ENCODE peak calls at places on chromosome 14, in eight cellular contexts. D, T, S, G, R, U, Y and Z are unnamed samples.

GRCh38 chr14:94601961-94602391 is 10.2 kb upstream of the SERPINA3 start:
- DNase-seq in S (no peak), R (no peak), D (peak; percentile 79), U (peak; percentile 91), G (peak; percentile 65), Y (peak; percentile 88), T (peak; percentile 86), Z (peak; percentile 30)

GRCh38 chr14:99423434-99423833 is 57.2 kb downstream of the SETD3 start:
- DNase-seq in Y (no peak), T (no peak), U (no peak), S (no peak), G (no peak), R (no peak), D (no peak), Z (no peak)

GRCh38 chr14:77059276-77059934 is 30.9 kb upstream of the IRF2BPL start:
- DNase-seq in D (peak; percentile 68), G (peak; percentile 93), S (peak; percentile 34), R (no peak), U (no peak), Y (no peak), T (peak; percentile 49), Z (peak; percentile 36)

GRCh38 chr14:32345311-32345771 is 16.2 kb downstream of the AKAP6 start:
- DNase-seq in R (no peak), S (no peak), U (no peak), Y (no peak), T (peak; percentile 74), G (peak; percentile 16), D (no peak), Z (no peak)

GRCh38 chr14:104284107-104284592 is 145.8 kb downstream of the KIF26A start:
- DNase-seq in G (no peak), U (no peak), T (no peak), D (peak; percentile 4), S (peak; percentile 36), Y (peak; percentile 28), R (no peak), Z (no peak)

GRCh38 chr14:67409461-67409860 is 2.5 kb downstream of the PLEK2 start:
- DNase-seq in U (no peak), D (no peak), G (no peak), T (peak; percentile 50), Y (no peak), S (no peak), R (no peak), Z (no peak)

GRCh38 chr14:72550513-72550912 is 343.4 kb downstream of the DPF3 start:
- DNase-seq in Y (no peak), T (peak; percentile 55), D (no peak), R (no peak), G (no peak), S (no peak), U (no peak), Z (no peak)

GRCh38 chr14:77302926-77303325 is 17.8 kb downstream of the POMT2 start:
- DNase-seq in U (no peak), T (peak; percentile 80), Y (no peak), G (peak; percentile 78), R (no peak), D (no peak), S (no peak), Z (no peak)

GRCh38 chr14:45185110-45185814 is 49.5 kb downstream of the FANCM start:
- DNase-seq in Y (no peak), T (no peak), S (no peak), D (no peak), U (no peak), R (no peak), G (no peak), Z (no peak)

GRCh38 chr14:91108941-91109611 is 4.8 kb upstream of the DGLUCY start:
- DNase-seq in U (peak; percentile 60), T (peak; percentile 29), Y (no peak), D (no peak), S (no peak), R (peak; percentile 52), G (no peak), Z (no peak)

GRCh38 chr14:60744566-60744965 is 10.0 kb downstream of the MNAT1 start:
- DNase-seq in G (no peak), Y (no peak), S (no peak), R (no peak), T (peak; percentile 64), U (no peak), D (no peak), Z (no peak)

GRCh38 chr14:69043007-69043444 is 63.9 kb upstream of the ACTN1 start:
- DNase-seq in T (no peak), D (peak; percentile 44), U (no peak), R (peak; percentile 58), G (no peak), Y (peak; percentile 93), S (no peak), Z (no peak)

GRCh38 chr14:98122527-98122926 is 1149.5 kb downstream of the BCL11B start:
- DNase-seq in G (no peak), Y (no peak), U (no peak), D (no peak), S (no peak), R (no peak), T (no peak), Z (no peak)

GRCh38 chr14:36654185-36655053 is 7.2 kb upstream of the PAX9 start:
- DNase-seq in D (no peak), T (no peak), R (no peak), U (no peak), Y (no peak), G (peak; percentile 57), S (peak; percentile 63), Z (no peak)

GRCh38 chr14:74231784-74232183 is 7.5 kb upstream of the VSX2 start:
- DNase-seq in Y (no peak), U (no peak), R (no peak), T (no peak), S (no peak), G (no peak), D (no peak), Z (no peak)

GRCh38 chr14:52313493-52313881 is 625 bp upstream of the PTGER2 start:
- DNase-seq in R (no peak), T (no peak), Y (no peak), S (no peak), U (no peak), G (no peak), D (no peak), Z (no peak)

GRCh38 chr14:52315355-52315718 is 1.2 kb downstream of the PTGER2 start:
- DNase-seq in R (no peak), Y (no peak), U (no peak), T (no peak), D (no peak), G (peak; percentile 6), S (peak; percentile 23), Z (no peak)

GRCh38 chr14:52313903-52314481 is at the start of gene PTGER2:
- DNase-seq in U (peak; percentile 84), G (peak; percentile 49), R (peak; percentile 60), T (peak; percentile 93), D (peak; percentile 88), Y (peak; percentile 88), S (peak; percentile 78), Z (no peak)

GRCh38 chr14:52312872-52313492 is 1.1 kb upstream of the PTGER2 start:
- DNase-seq in D (no peak), R (no peak), T (no peak), U (no peak), G (no peak), S (no peak), Y (no peak), Z (no peak)

DNA sequence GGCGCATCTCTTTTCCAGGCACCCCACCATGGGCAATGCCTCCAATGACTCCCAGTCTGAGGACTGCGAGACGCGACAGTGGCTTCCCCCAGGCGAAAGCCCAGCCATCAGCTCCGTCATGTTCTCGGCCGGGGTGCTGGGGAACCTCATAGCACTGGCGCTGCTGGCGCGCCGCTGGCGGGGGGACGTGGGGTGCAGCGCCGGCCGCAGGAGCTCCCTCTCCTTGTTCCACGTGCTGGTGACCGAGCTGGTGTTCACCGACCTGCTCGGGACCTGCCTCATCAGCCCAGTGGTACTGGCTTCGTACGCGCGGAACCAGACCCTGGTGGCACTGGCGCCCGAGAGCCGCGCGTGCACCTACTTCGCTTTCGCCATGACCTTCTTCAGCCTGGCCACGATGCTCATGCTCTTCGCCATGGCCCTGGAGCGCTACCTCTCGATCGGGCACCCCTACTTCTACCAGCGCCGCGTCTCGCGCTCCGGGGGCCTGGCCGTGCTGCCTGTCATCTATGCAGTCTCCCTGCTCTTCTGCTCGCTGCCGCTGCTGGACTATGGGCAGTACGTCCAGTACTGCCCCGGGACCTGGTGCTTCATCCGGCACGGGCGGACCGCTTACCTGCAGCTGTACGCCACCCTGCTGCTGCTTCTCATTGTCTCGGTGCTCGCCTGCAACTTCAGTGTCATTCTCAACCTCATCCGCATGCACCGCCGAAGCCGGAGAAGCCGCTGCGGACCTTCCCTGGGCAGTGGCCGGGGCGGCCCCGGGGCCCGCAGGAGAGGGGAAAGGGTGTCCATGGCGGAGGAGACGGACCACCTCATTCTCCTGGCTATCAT is 626 bp downstream of the PTGER2 start:
- DNase-seq in D (peak; percentile 25), R (no peak), G (peak; percentile 42), Y (peak; percentile 68), U (no peak), S (peak; percentile 36), T (peak; percentile 33), Z (no peak)
- H3K27ac ChIP-seq in D (no peak overlapping the region), R (no peak overlapping the region), G (no peak overlapping the region), Y (no peak overlapping the region), U (no peak overlapping the region), S (no peak overlapping the region), T (peak overlapping the region; percentile 39), Z (no peak overlapping the region)

GRCh38 chr14:21098892-21099595 is 589 bp upstream of the ZNF219 start:
- DNase-seq in Y (no peak), U (no peak), T (no peak), D (no peak), S (no peak), R (no peak), G (no peak), Z (no peak)
- H3K27ac ChIP-seq in Y (peak overlapping the region; percentile 92), U (peak overlapping the region; percentile 93), T (peak overlapping the region; percentile 69), D (peak overlapping the region; percentile 67), S (peak overlapping the region; percentile 77), R (peak overlapping the region; percentile 46), G (no peak overlapping the region), Z (peak overlapping the region; percentile 80)

GRCh38 chr14:87992349-87992719 is 648 bp downstream of the GALC start:
- DNase-seq in S (peak; percentile 60), R (no peak), G (no peak), D (peak; percentile 12), U (no peak), Y (peak; percentile 67), T (peak; percentile 2), Z (no peak)
- H3K27ac ChIP-seq in S (peak overlapping the region; percentile 62), R (peak overlapping the region; percentile 79), G (peak overlapping the region; percentile 4), D (peak overlapping the region; percentile 89), U (peak overlapping the region; percentile 96), Y (peak overlapping the region; percentile 95), T (no peak overlapping the region), Z (peak overlapping the region; percentile 95)

GRCh38 chr14:92553456-92553855 is 39.9 kb downstream of the RIN3 start:
- DNase-seq in T (no peak), R (no peak), U (no peak), D (no peak), S (no peak), G (peak; percentile 48), Y (no peak), Z (no peak)

GRCh38 chr14:92557544-92557912 is 43.9 kb downstream of the RIN3 start:
- DNase-seq in R (no peak), U (no peak), S (no peak), G (no peak), D (no peak), T (no peak), Y (no peak), Z (no peak)

GRCh38 chr14:92556255-92556741 is 42.7 kb downstream of the RIN3 start:
- DNase-seq in G (no peak), T (no peak), R (no peak), S (no peak), D (no peak), Y (no peak), U (no peak), Z (no peak)

GRCh38 chr14:92556863-92557543 is 43.4 kb downstream of the RIN3 start:
- DNase-seq in Y (no peak), S (no peak), D (no peak), R (no peak), G (no peak), U (no peak), T (no peak), Z (no peak)

GRCh38 chr14:92555440-92556111 is 42.0 kb downstream of the RIN3 start:
- DNase-seq in T (no peak), G (no peak), R (no peak), D (no peak), U (no peak), S (no peak), Y (no peak), Z (no peak)
- H3K27ac ChIP-seq in T (no peak overlapping the region), G (no peak overlapping the region), R (no peak overlapping the region), D (no peak overlapping the region), U (no peak overlapping the region), S (no peak overlapping the region), Y (no peak overlapping the region), Z (no peak overlapping the region)